ENCODE peak calls at places on chromosomes 12 and 14, in five cellular contexts. Q is thyroid gland; I is CD8-positive, alpha-beta T cell; R is CD4-positive, CD25-positive, alpha-beta regulatory T cell; G is astrocyte. A is an unnamed sample. For H3K9me3, the result is how much of the 10 kb centered on the place peaks cover.

GRCh38 chr12:108511633-108512540 is 3.2 kb upstream of the FICD start:
- DNase-seq in R (peak), G (peak), Q (peak), I (peak), A (peak)

GRCh38 chr14:85447883-85448282 is 82.1 kb upstream of the FLRT2 start:
- DNase-seq in I (no peak), R (no peak), G (no peak), Q (no peak), A (no peak)

GRCh38 chr14:99679543-99679942 is 4.6 kb upstream of the CYP46A1 start:
- DNase-seq in I (no peak), G (no peak), R (no peak), Q (no peak), A (no peak)

GRCh38 chr14:81818271-81818670 is 284.6 kb upstream of the SEL1L start:
- DNase-seq in G (no peak), I (no peak), R (no peak), Q (no peak), A (no peak)

GRCh38 chr14:20035449-20035848 is 389 bp downstream of the OR4K13 start:
- DNase-seq in R (no peak), G (no peak), I (no peak), Q (no peak), A (no peak)

GRCh38 chr12:28096649-28097048 is 93.6 kb upstream of the CCDC91 start:
- DNase-seq in R (no peak), Q (no peak), G (no peak), I (no peak), A (no peak)

GRCh38 chr14:34365309-34365915 is 96.6 kb downstream of the SPTSSA start:
- DNase-seq in I (no peak), R (no peak), G (no peak), Q (no peak), A (no peak)

GRCh38 chr12:117216686-117217085 is 26.4 kb upstream of the FBXO21 start:
- DNase-seq in I (no peak), G (no peak), Q (no peak), R (no peak), A (no peak)

GRCh38 chr14:32513571-32514009 is 184.5 kb downstream of the AKAP6 start:
- DNase-seq in I (no peak), R (no peak), G (no peak), Q (no peak), A (no peak)

GRCh38 chr12:40248585-40249297 is 23.9 kb downstream of the LRRK2 start:
- DNase-seq in I (no peak), Q (no peak), G (peak), R (no peak), A (no peak)

GRCh38 chr12:106213721-106214121 is 34.1 kb downstream of the CKAP4 start:
- DNase-seq in G (no peak), I (no peak), R (no peak), Q (no peak), A (no peak)

GRCh38 chr12:123939716-123940626 is 32.7 kb downstream of the CCDC92 start:
- DNase-seq in Q (no peak), G (no peak), I (no peak), R (no peak), A (no peak)

GRCh38 chr12:84497819-84498218 is 414.8 kb downstream of the SLC6A15 start:
- DNase-seq in R (no peak), Q (peak), G (no peak), I (no peak), A (no peak)

GRCh38 chr12:54300732-54301427 is at the start of gene NFE2:
- DNase-seq in I (no peak), G (peak), Q (peak), R (no peak), A (no peak)

GRCh38 chr12:28222081-28222700 is 31.9 kb downstream of the CCDC91 start:
- DNase-seq in Q (no peak), G (peak), R (peak), I (peak), A (peak)

GRCh38 chr12:101573743-101574142 is 21.0 kb upstream of the MYBPC1 start:
- DNase-seq in Q (no peak), I (no peak), R (no peak), G (no peak), A (no peak)
- H3K9me3 ChIP-seq in Q (under half), I (under half), R (under half), G (under half), A (under half)

GRCh38 chr14:22491683-22492483 is 97.1 kb downstream of the DAD1 start:
- DNase-seq in R (no peak), G (no peak), Q (no peak), I (no peak), A (no peak)
- H3K9me3 ChIP-seq in R (under half), G (under half), Q (under half), I (under half), A (under half)

DNA sequence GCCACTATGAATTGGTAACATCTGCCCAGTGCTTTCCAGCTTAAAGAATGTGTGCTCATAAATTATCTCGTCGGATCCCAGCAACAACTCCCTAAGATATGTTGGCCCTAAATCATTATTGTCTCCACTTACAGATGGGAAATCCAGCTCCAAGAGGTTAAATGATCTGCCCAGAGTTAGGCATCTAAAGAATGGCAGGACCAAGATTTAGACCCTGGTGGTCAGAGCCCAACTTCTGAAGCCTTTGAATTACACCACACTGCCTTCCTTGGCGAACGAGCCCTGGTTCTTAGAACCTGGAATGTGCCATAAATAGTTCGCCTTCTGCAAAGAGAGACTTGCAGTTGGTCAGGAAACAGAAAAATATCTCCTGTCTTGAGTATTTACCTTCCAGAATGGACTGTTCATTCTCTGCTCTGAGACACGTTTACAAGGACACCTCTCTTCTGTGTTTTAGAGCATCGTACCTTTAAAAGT is 20.2 kb upstream of the PLEK2 start:
- DNase-seq in R (no peak), G (no peak), Q (no peak), I (no peak), A (no peak)
- H3K9me3 ChIP-seq in R (under half), G (under half), Q (under half), I (under half), A (under half)

DNA sequence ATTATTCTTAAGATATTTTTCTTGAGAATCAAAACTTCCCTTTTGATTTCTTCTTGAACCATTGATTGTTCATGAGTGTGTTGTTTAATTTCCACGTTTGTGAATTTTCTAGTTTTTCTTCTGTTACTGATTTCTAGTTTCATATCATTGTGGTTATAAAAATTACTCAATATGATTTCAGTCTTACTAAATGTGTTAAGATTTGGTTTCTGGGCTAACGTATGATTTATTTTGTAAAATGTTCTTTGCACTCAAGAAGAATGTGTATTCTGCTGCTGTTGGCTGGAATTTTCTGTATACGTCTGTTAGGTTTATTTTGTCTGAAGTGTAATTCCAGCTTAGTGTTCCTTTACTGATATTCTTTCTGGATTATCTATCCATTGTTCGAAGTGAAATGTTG is 24.7 kb downstream of the TRMT5 start:
- DNase-seq in G (no peak), Q (no peak), R (no peak), I (no peak), A (no peak)
- H3K9me3 ChIP-seq in G (under half), Q (under half), R (under half), I (under half), A (under half)

DNA sequence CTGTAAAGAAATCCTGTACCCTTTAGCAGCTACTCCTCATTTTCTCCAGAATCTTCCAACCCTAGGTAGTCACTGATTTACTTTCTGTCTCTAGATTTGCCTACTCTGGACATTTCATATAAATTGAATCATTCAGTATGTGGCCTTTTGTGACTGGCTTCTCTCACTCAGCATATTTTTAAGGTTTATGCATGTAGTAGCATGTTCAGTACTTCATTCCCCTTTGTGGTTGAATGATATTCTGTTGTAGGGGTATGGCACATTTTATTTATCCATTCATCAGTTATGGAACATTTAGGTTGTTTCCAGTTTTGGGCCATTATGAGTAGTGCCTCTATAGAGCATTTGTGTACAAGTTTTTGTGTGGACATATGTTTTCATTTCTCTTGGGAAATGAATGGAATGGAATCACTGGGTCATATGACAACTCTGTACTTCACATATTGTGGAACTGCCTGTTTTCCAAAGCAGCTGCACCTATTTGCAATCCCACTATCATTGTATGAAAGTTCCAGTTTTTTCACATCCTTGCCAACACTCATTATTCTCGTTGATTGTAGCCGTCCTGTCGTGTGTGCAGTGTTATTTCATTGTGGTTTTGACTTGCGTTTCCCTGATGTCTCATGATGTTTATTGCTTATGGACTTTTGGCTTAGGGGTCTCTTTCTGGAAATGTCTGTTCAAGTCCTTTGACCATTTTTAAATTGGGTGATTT is 57.2 kb downstream of the ATF7IP start:
- DNase-seq in Q (no peak), I (no peak), G (peak), R (no peak), A (no peak)
- H3K9me3 ChIP-seq in Q (under half), I (under half), G (under half), R (under half), A (under half)

DNA sequence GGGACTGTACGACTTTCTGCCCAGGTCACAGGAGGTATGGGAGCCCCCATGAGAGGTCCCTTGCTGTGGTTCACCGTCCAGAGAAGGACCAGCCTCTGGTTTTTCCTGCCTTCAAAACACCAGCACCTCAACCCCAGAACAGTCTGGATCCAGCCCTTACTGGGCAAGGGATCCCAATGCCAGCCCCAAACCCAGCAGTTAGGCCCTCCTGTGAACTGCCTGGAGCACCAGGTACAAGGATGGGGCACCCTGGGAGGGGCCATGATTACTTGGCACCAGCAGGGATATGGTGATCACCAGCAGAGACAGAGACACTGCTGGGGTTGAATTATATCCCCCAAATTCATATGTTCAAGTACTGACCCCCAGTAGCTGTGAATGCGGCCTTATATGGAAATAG is 20.0 kb downstream of the ANHX start:
- DNase-seq in G (no peak), R (no peak), I (no peak), Q (no peak), A (no peak)
- H3K9me3 ChIP-seq in G (under half), R (half or more), I (under half), Q (under half), A (under half)

A was measured in T-helper 17 cell.